ENCODE peak calls at places on chromosomes 2 and 18, in five cellular contexts. One of them, this sample, is unnamed.

GRCh38 chr18:71036783-71037182 is 747.9 kb downstream of the SOCS6 start:
- DNase-seq in astrocyte: peak
- DNase-seq in fibroblast of lung: no peak
- DNase-seq in WERI-Rb-1: no peak
- DNase-seq in fibroblast of the aortic adventitia: peak
- DNase-seq in this sample: no peak

GRCh38 chr2:39948016-39948719 is 169.1 kb upstream of the THUMPD2 start:
- DNase-seq in astrocyte: peak
- DNase-seq in fibroblast of lung: peak
- DNase-seq in WERI-Rb-1: no peak
- DNase-seq in fibroblast of the aortic adventitia: peak
- DNase-seq in this sample: peak

GRCh38 chr2:241443486-241444223 is 64.7 kb downstream of the STK25 start:
- DNase-seq in astrocyte: peak
- DNase-seq in fibroblast of lung: peak
- DNase-seq in WERI-Rb-1: no peak
- DNase-seq in fibroblast of the aortic adventitia: peak
- DNase-seq in this sample: peak

GRCh38 chr2:172606285-172606684 is 50.4 kb downstream of the PDK1 start:
- DNase-seq in astrocyte: peak
- DNase-seq in fibroblast of lung: no peak
- DNase-seq in WERI-Rb-1: no peak
- DNase-seq in fibroblast of the aortic adventitia: peak
- DNase-seq in this sample: peak

GRCh38 chr2:85867556-85868292 is 21.1 kb downstream of the ST3GAL5 start:
- DNase-seq in astrocyte: no peak
- DNase-seq in fibroblast of lung: no peak
- DNase-seq in WERI-Rb-1: peak
- DNase-seq in fibroblast of the aortic adventitia: no peak
- DNase-seq in this sample: no peak

GRCh38 chr2:1742680-1743395 is 1.5 kb downstream of the PXDN start:
- DNase-seq in astrocyte: peak
- DNase-seq in fibroblast of lung: peak
- DNase-seq in WERI-Rb-1: peak
- DNase-seq in fibroblast of the aortic adventitia: peak
- DNase-seq in this sample: peak

GRCh38 chr2:36568533-36569246 is 29.3 kb downstream of the FEZ2 start:
- DNase-seq in astrocyte: peak
- DNase-seq in fibroblast of lung: peak
- DNase-seq in WERI-Rb-1: no peak
- DNase-seq in fibroblast of the aortic adventitia: peak
- DNase-seq in this sample: peak

GRCh38 chr2:240922234-240922981 is 16.3 kb downstream of the CROCC2 start:
- DNase-seq in astrocyte: no peak
- DNase-seq in fibroblast of lung: no peak
- DNase-seq in WERI-Rb-1: peak
- DNase-seq in fibroblast of the aortic adventitia: no peak
- DNase-seq in this sample: no peak

GRCh38 chr2:60230596-60230995 is 322.9 kb downstream of the BCL11A start:
- DNase-seq in astrocyte: no peak
- DNase-seq in fibroblast of lung: no peak
- DNase-seq in WERI-Rb-1: no peak
- DNase-seq in fibroblast of the aortic adventitia: no peak
- DNase-seq in this sample: no peak

GRCh38 chr18:73752965-73753364 is 394.7 kb downstream of the FBXO15 start:
- DNase-seq in astrocyte: peak
- DNase-seq in fibroblast of lung: peak
- DNase-seq in WERI-Rb-1: no peak
- DNase-seq in fibroblast of the aortic adventitia: peak
- DNase-seq in this sample: no peak

GRCh38 chr2:199590323-199590915 is 132.7 kb upstream of the SATB2 start:
- DNase-seq in astrocyte: no peak
- DNase-seq in fibroblast of lung: no peak
- DNase-seq in WERI-Rb-1: no peak
- DNase-seq in fibroblast of the aortic adventitia: no peak
- DNase-seq in this sample: no peak

GRCh38 chr2:101991731-101992145 is at the start of gene IL1R2:
- DNase-seq in astrocyte: no peak
- DNase-seq in fibroblast of lung: no peak
- DNase-seq in WERI-Rb-1: no peak
- DNase-seq in fibroblast of the aortic adventitia: no peak
- DNase-seq in this sample: no peak

GRCh38 chr18:79556829-79557585 is 122.6 kb upstream of the CTDP1 start:
- DNase-seq in astrocyte: no peak
- DNase-seq in fibroblast of lung: no peak
- DNase-seq in WERI-Rb-1: no peak
- DNase-seq in fibroblast of the aortic adventitia: no peak
- DNase-seq in this sample: no peak

GRCh38 chr2:160906878-160907277 is 253.3 kb upstream of the TANK start:
- DNase-seq in astrocyte: no peak
- DNase-seq in fibroblast of lung: no peak
- DNase-seq in WERI-Rb-1: no peak
- DNase-seq in fibroblast of the aortic adventitia: no peak
- DNase-seq in this sample: peak

GRCh38 chr2:236250286-236250685 is 13.9 kb downstream of the ASB18 start:
- DNase-seq in astrocyte: no peak
- DNase-seq in fibroblast of lung: no peak
- DNase-seq in WERI-Rb-1: no peak
- DNase-seq in fibroblast of the aortic adventitia: no peak
- DNase-seq in this sample: no peak

GRCh38 chr2:12720181-12720580 is 3.4 kb downstream of the TRIB2 start:
- DNase-seq in astrocyte: no peak
- DNase-seq in fibroblast of lung: peak
- DNase-seq in WERI-Rb-1: no peak
- DNase-seq in fibroblast of the aortic adventitia: no peak
- DNase-seq in this sample: no peak

GRCh38 chr2:170052151-170052550 is 125.8 kb upstream of the MYO3B start:
- DNase-seq in astrocyte: peak
- DNase-seq in fibroblast of lung: peak
- DNase-seq in WERI-Rb-1: no peak
- DNase-seq in fibroblast of the aortic adventitia: peak
- DNase-seq in this sample: no peak

GRCh38 chr18:77250501-77250925 is 865 bp downstream of the GALR1 start:
- DNase-seq in astrocyte: no peak
- DNase-seq in fibroblast of lung: no peak
- DNase-seq in WERI-Rb-1: no peak
- DNase-seq in fibroblast of the aortic adventitia: no peak
- DNase-seq in this sample: no peak

GRCh38 chr2:96262306-96262705 is 3.5 kb downstream of the TMEM127 start:
- DNase-seq in astrocyte: no peak
- DNase-seq in fibroblast of lung: no peak
- DNase-seq in WERI-Rb-1: no peak
- DNase-seq in fibroblast of the aortic adventitia: peak
- DNase-seq in this sample: peak

GRCh38 chr18:2939317-2939716 is 73.6 kb downstream of the LPIN2 start:
- DNase-seq in astrocyte: no peak
- DNase-seq in fibroblast of lung: no peak
- DNase-seq in WERI-Rb-1: no peak
- DNase-seq in fibroblast of the aortic adventitia: no peak
- DNase-seq in this sample: no peak

GRCh38 chr2:3233877-3234276 is 143.7 kb downstream of the EIPR1 start:
- DNase-seq in astrocyte: no peak
- DNase-seq in fibroblast of lung: no peak
- DNase-seq in WERI-Rb-1: no peak
- DNase-seq in fibroblast of the aortic adventitia: no peak
- DNase-seq in this sample: no peak

GRCh38 chr2:21195326-21195725 is 71.6 kb downstream of the TDRD15 start:
- DNase-seq in astrocyte: no peak
- DNase-seq in fibroblast of lung: no peak
- DNase-seq in WERI-Rb-1: no peak
- DNase-seq in fibroblast of the aortic adventitia: no peak
- DNase-seq in this sample: no peak

GRCh38 chr18:48007955-48008701 is 77.7 kb upstream of the SMAD2 start:
- DNase-seq in astrocyte: peak
- DNase-seq in fibroblast of lung: no peak
- DNase-seq in WERI-Rb-1: peak
- DNase-seq in fibroblast of the aortic adventitia: no peak
- DNase-seq in this sample: no peak

GRCh38 chr2:28513097-28513496 is 17.2 kb downstream of the PLB1 start:
- DNase-seq in astrocyte: no peak
- DNase-seq in fibroblast of lung: no peak
- DNase-seq in WERI-Rb-1: no peak
- DNase-seq in fibroblast of the aortic adventitia: no peak
- DNase-seq in this sample: no peak

GRCh38 chr2:28515176-28515751 is 19.4 kb downstream of the PLB1 start:
- DNase-seq in astrocyte: no peak
- DNase-seq in fibroblast of lung: no peak
- DNase-seq in WERI-Rb-1: no peak
- DNase-seq in fibroblast of the aortic adventitia: no peak
- DNase-seq in this sample: no peak

GRCh38 chr2:28512607-28512965 is 16.7 kb downstream of the PLB1 start:
- DNase-seq in astrocyte: no peak
- DNase-seq in fibroblast of lung: no peak
- DNase-seq in WERI-Rb-1: no peak
- DNase-seq in fibroblast of the aortic adventitia: no peak
- DNase-seq in this sample: no peak

GRCh38 chr2:28516950-28517349 is 21.1 kb downstream of the PLB1 start:
- DNase-seq in astrocyte: peak
- DNase-seq in fibroblast of lung: no peak
- DNase-seq in WERI-Rb-1: no peak
- DNase-seq in fibroblast of the aortic adventitia: peak
- DNase-seq in this sample: no peak

DNA sequence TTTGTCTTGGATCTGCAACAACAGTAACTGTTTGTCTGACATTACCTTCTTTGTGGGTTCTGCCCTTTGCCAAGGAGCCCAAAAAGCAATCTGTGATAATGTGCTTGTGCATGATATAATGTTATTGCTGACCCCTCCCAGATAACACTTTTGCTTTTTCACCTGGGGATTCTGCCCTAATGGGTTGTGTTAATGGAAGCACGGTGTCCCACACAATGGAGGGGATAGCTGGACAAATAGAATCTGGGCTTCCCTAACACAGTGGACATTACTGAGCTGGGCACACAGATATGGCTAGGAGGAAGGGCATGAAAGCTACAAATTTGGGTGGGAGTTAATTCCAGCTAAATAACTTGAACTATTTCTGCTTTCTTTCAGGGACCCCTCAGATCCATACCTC is 20.6 kb downstream of the PLB1 start:
- DNase-seq in astrocyte: no peak
- DNase-seq in fibroblast of lung: no peak
- DNase-seq in WERI-Rb-1: no peak
- DNase-seq in fibroblast of the aortic adventitia: no peak
- DNase-seq in this sample: no peak
- TF ChIP-seq CTCF in astrocyte: no peak
- TF ChIP-seq CTCF in fibroblast of lung: no peak
- TF ChIP-seq CTCF in WERI-Rb-1: no peak
- TF ChIP-seq CTCF in fibroblast of the aortic adventitia: no peak
- TF ChIP-seq CTCF in this sample: no peak

GRCh38 chr2:224982910-224983688 is 59.2 kb downstream of the DOCK10 start:
- DNase-seq in astrocyte: peak
- DNase-seq in fibroblast of lung: peak
- DNase-seq in WERI-Rb-1: no peak
- DNase-seq in fibroblast of the aortic adventitia: peak
- DNase-seq in this sample: peak

GRCh38 chr2:224986479-224986878 is 55.8 kb downstream of the DOCK10 start:
- DNase-seq in astrocyte: no peak
- DNase-seq in fibroblast of lung: no peak
- DNase-seq in WERI-Rb-1: no peak
- DNase-seq in fibroblast of the aortic adventitia: no peak
- DNase-seq in this sample: no peak

GRCh38 chr2:224983719-224984388 is 58.4 kb downstream of the DOCK10 start:
- DNase-seq in astrocyte: peak
- DNase-seq in fibroblast of lung: peak
- DNase-seq in WERI-Rb-1: no peak
- DNase-seq in fibroblast of the aortic adventitia: peak
- DNase-seq in this sample: peak

GRCh38 chr2:224984641-224985040 is 57.6 kb downstream of the DOCK10 start:
- DNase-seq in astrocyte: no peak
- DNase-seq in fibroblast of lung: no peak
- DNase-seq in WERI-Rb-1: no peak
- DNase-seq in fibroblast of the aortic adventitia: no peak
- DNase-seq in this sample: no peak

GRCh38 chr2:224982226-224982625 is 60.0 kb downstream of the DOCK10 start:
- DNase-seq in astrocyte: peak
- DNase-seq in fibroblast of lung: peak
- DNase-seq in WERI-Rb-1: no peak
- DNase-seq in fibroblast of the aortic adventitia: peak
- DNase-seq in this sample: peak
- H3K4me3 ChIP-seq in astrocyte: peak
- H3K4me3 ChIP-seq in fibroblast of lung: peak
- H3K4me3 ChIP-seq in WERI-Rb-1: no peak
- H3K4me3 ChIP-seq in fibroblast of the aortic adventitia: peak
- H3K4me3 ChIP-seq in this sample: no peak

GRCh38 chr2:178804791-178805190 is 2.4 kb downstream of the TTN start:
- DNase-seq in astrocyte: no peak
- DNase-seq in fibroblast of lung: peak
- DNase-seq in WERI-Rb-1: no peak
- DNase-seq in fibroblast of the aortic adventitia: no peak
- DNase-seq in this sample: peak
- TF ChIP-seq CTCF in astrocyte: peak
- TF ChIP-seq CTCF in fibroblast of lung: peak
- TF ChIP-seq CTCF in WERI-Rb-1: peak
- TF ChIP-seq CTCF in fibroblast of the aortic adventitia: no peak
- TF ChIP-seq CTCF in this sample: peak

GRCh38 chr2:190889175-190889943 is 8.7 kb downstream of the GLS start:
- DNase-seq in astrocyte: no peak
- DNase-seq in fibroblast of lung: no peak
- DNase-seq in WERI-Rb-1: no peak
- DNase-seq in fibroblast of the aortic adventitia: no peak
- DNase-seq in this sample: no peak

GRCh38 chr2:190891370-190891769 is 10.7 kb downstream of the GLS start:
- DNase-seq in astrocyte: no peak
- DNase-seq in fibroblast of lung: no peak
- DNase-seq in WERI-Rb-1: no peak
- DNase-seq in fibroblast of the aortic adventitia: no peak
- DNase-seq in this sample: no peak

GRCh38 chr2:190888449-190888848 is 7.8 kb downstream of the GLS start:
- DNase-seq in astrocyte: no peak
- DNase-seq in fibroblast of lung: no peak
- DNase-seq in WERI-Rb-1: no peak
- DNase-seq in fibroblast of the aortic adventitia: no peak
- DNase-seq in this sample: no peak

GRCh38 chr2:190882831-190883582 is 2.4 kb downstream of the GLS start:
- DNase-seq in astrocyte: no peak
- DNase-seq in fibroblast of lung: no peak
- DNase-seq in WERI-Rb-1: peak
- DNase-seq in fibroblast of the aortic adventitia: peak
- DNase-seq in this sample: no peak

DNA sequence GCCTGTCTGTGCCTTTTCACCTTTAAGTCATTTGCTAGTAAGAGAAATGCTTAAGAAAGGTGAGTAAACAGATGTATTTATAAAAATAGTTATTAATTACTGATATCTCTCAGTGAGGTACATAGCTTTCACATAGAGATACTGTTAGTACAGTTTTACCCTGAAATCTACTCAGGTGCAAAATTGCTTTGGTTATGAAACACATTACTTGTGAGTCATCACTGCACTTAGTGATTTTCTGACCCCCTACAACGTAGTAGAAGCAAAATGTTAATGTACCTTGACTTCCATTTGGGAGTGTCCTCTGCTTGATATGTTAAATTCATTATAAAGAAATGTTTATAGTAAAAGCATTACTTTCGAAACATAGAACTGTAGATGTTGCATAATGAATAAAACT is 6.5 kb downstream of the GLS start:
- DNase-seq in astrocyte: peak
- DNase-seq in fibroblast of lung: no peak
- DNase-seq in WERI-Rb-1: no peak
- DNase-seq in fibroblast of the aortic adventitia: no peak
- DNase-seq in this sample: no peak
- H3K4me3 ChIP-seq in astrocyte: no peak
- H3K4me3 ChIP-seq in fibroblast of lung: no peak
- H3K4me3 ChIP-seq in WERI-Rb-1: no peak
- H3K4me3 ChIP-seq in fibroblast of the aortic adventitia: no peak
- H3K4me3 ChIP-seq in this sample: peak